ENCODE peak calls at places on chromosome 14, in seven cellular contexts. One of them, this sample, is unnamed.

GRCh38 chr14:102474934-102475333 is 34.6 kb downstream of the ANKRD9 start:
- DNase-seq in ovary: peak; percentile 81
- DNase-seq in suprapubic skin: no peak
- DNase-seq in transverse colon: peak; percentile 47
- DNase-seq in A549: no peak
- DNase-seq in tibial nerve: no peak
- DNase-seq in testis: peak; percentile 82
- DNase-seq in this sample: peak; percentile 95

GRCh38 chr14:34330846-34331245 is 131.2 kb downstream of the SPTSSA start:
- DNase-seq in ovary: no peak
- DNase-seq in suprapubic skin: no peak
- DNase-seq in transverse colon: no peak
- DNase-seq in A549: no peak
- DNase-seq in tibial nerve: no peak
- DNase-seq in testis: no peak
- DNase-seq in this sample: no peak

GRCh38 chr14:34199585-34199984 is 248.7 kb upstream of the EGLN3 start:
- DNase-seq in ovary: no peak
- DNase-seq in suprapubic skin: no peak
- DNase-seq in transverse colon: no peak
- DNase-seq in A549: no peak
- DNase-seq in tibial nerve: no peak
- DNase-seq in testis: no peak
- DNase-seq in this sample: no peak

GRCh38 chr14:42994001-42994736 is 1387.5 kb downstream of the LRFN5 start:
- DNase-seq in ovary: no peak
- DNase-seq in suprapubic skin: no peak
- DNase-seq in transverse colon: no peak
- DNase-seq in A549: peak; percentile 3
- DNase-seq in tibial nerve: no peak
- DNase-seq in testis: no peak
- DNase-seq in this sample: no peak

GRCh38 chr14:80996049-80996901 is 40.9 kb downstream of the TSHR start:
- DNase-seq in ovary: no peak
- DNase-seq in suprapubic skin: no peak
- DNase-seq in transverse colon: peak; percentile 12
- DNase-seq in A549: peak; percentile 65
- DNase-seq in tibial nerve: no peak
- DNase-seq in testis: peak; percentile 53
- DNase-seq in this sample: no peak

GRCh38 chr14:28759056-28759657 is 7.4 kb upstream of the FOXG1 start:
- DNase-seq in ovary: no peak
- DNase-seq in suprapubic skin: no peak
- DNase-seq in transverse colon: no peak
- DNase-seq in A549: no peak
- DNase-seq in tibial nerve: no peak
- DNase-seq in testis: no peak
- DNase-seq in this sample: no peak

GRCh38 chr14:78135450-78135891 is 34.7 kb upstream of the NRXN3 start:
- DNase-seq in ovary: no peak
- DNase-seq in suprapubic skin: no peak
- DNase-seq in transverse colon: no peak
- DNase-seq in A549: peak; percentile 85
- DNase-seq in tibial nerve: no peak
- DNase-seq in testis: no peak
- DNase-seq in this sample: no peak

GRCh38 chr14:35223927-35224326 is 68.3 kb upstream of the PSMA6 start:
- DNase-seq in ovary: no peak
- DNase-seq in suprapubic skin: no peak
- DNase-seq in transverse colon: no peak
- DNase-seq in A549: no peak
- DNase-seq in tibial nerve: no peak
- DNase-seq in testis: no peak
- DNase-seq in this sample: no peak

GRCh38 chr14:105568859-105569766 is 42.7 kb downstream of the TMEM121 start:
- DNase-seq in ovary: no peak
- DNase-seq in suprapubic skin: no peak
- DNase-seq in transverse colon: no peak
- DNase-seq in A549: no peak
- DNase-seq in tibial nerve: no peak
- DNase-seq in testis: no peak
- DNase-seq in this sample: no peak

GRCh38 chr14:89588016-89588415 is 171.0 kb upstream of the FOXN3 start:
- DNase-seq in ovary: no peak
- DNase-seq in suprapubic skin: no peak
- DNase-seq in transverse colon: no peak
- DNase-seq in A549: no peak
- DNase-seq in tibial nerve: no peak
- DNase-seq in testis: no peak
- DNase-seq in this sample: no peak

GRCh38 chr14:33788116-33788515 is 162.8 kb downstream of the EGLN3 start:
- DNase-seq in ovary: no peak
- DNase-seq in suprapubic skin: no peak
- DNase-seq in transverse colon: no peak
- DNase-seq in A549: no peak
- DNase-seq in tibial nerve: no peak
- DNase-seq in testis: no peak
- DNase-seq in this sample: no peak

GRCh38 chr14:83559721-83560120 is 1970.2 kb upstream of the FLRT2 start:
- DNase-seq in ovary: no peak
- DNase-seq in suprapubic skin: no peak
- DNase-seq in transverse colon: no peak
- DNase-seq in A549: no peak
- DNase-seq in tibial nerve: no peak
- DNase-seq in testis: no peak
- DNase-seq in this sample: no peak

GRCh38 chr14:85037411-85037810 is 492.5 kb upstream of the FLRT2 start:
- DNase-seq in ovary: no peak
- DNase-seq in suprapubic skin: no peak
- DNase-seq in transverse colon: no peak
- DNase-seq in A549: no peak
- DNase-seq in tibial nerve: no peak
- DNase-seq in testis: no peak
- DNase-seq in this sample: no peak

GRCh38 chr14:35261774-35262173 is 30.4 kb upstream of the PSMA6 start:
- DNase-seq in ovary: no peak
- DNase-seq in suprapubic skin: no peak
- DNase-seq in transverse colon: no peak
- DNase-seq in A549: no peak
- DNase-seq in tibial nerve: no peak
- DNase-seq in testis: no peak
- DNase-seq in this sample: no peak

GRCh38 chr14:36014236-36014635 is 162.3 kb downstream of the PTCSC3 start:
- DNase-seq in ovary: no peak
- DNase-seq in suprapubic skin: no peak
- DNase-seq in transverse colon: no peak
- DNase-seq in A549: no peak
- DNase-seq in tibial nerve: no peak
- DNase-seq in testis: no peak
- DNase-seq in this sample: no peak

GRCh38 chr14:34851395-34851794 is 23.8 kb downstream of the BAZ1A start:
- DNase-seq in ovary: no peak
- DNase-seq in suprapubic skin: no peak
- DNase-seq in transverse colon: no peak
- DNase-seq in A549: peak; percentile 27
- DNase-seq in tibial nerve: no peak
- DNase-seq in testis: no peak
- DNase-seq in this sample: no peak

GRCh38 chr14:78164226-78164853 is 5.8 kb upstream of the NRXN3 start:
- DNase-seq in ovary: no peak
- DNase-seq in suprapubic skin: no peak
- DNase-seq in transverse colon: peak; percentile 31
- DNase-seq in A549: peak; percentile 60
- DNase-seq in tibial nerve: no peak
- DNase-seq in testis: peak; percentile 65
- DNase-seq in this sample: peak; percentile 28

GRCh38 chr14:51473808-51474207 is 177.9 kb upstream of the FRMD6 start:
- DNase-seq in ovary: no peak
- DNase-seq in suprapubic skin: no peak
- DNase-seq in transverse colon: no peak
- DNase-seq in A549: no peak
- DNase-seq in tibial nerve: no peak
- DNase-seq in testis: no peak
- DNase-seq in this sample: no peak

GRCh38 chr14:96442355-96442754 is 50.4 kb downstream of the AK7 start:
- DNase-seq in ovary: no peak
- DNase-seq in suprapubic skin: no peak
- DNase-seq in transverse colon: no peak
- DNase-seq in A549: no peak
- DNase-seq in tibial nerve: no peak
- DNase-seq in testis: no peak
- DNase-seq in this sample: no peak

GRCh38 chr14:68384335-68384734 is 408.5 kb downstream of the ZFP36L1 start:
- DNase-seq in ovary: no peak
- DNase-seq in suprapubic skin: no peak
- DNase-seq in transverse colon: peak; percentile 37
- DNase-seq in A549: no peak
- DNase-seq in tibial nerve: no peak
- DNase-seq in testis: peak; percentile 31
- DNase-seq in this sample: peak; percentile 57

GRCh38 chr14:68386446-68386845 is 406.4 kb downstream of the ZFP36L1 start:
- DNase-seq in ovary: no peak
- DNase-seq in suprapubic skin: no peak
- DNase-seq in transverse colon: no peak
- DNase-seq in A549: no peak
- DNase-seq in tibial nerve: no peak
- DNase-seq in testis: no peak
- DNase-seq in this sample: no peak

GRCh38 chr14:68384881-68385280 is 408.0 kb downstream of the ZFP36L1 start:
- DNase-seq in ovary: no peak
- DNase-seq in suprapubic skin: no peak
- DNase-seq in transverse colon: no peak
- DNase-seq in A549: no peak
- DNase-seq in tibial nerve: no peak
- DNase-seq in testis: no peak
- DNase-seq in this sample: no peak

GRCh38 chr14:68389973-68390372 is 402.9 kb downstream of the ZFP36L1 start:
- DNase-seq in ovary: no peak
- DNase-seq in suprapubic skin: no peak
- DNase-seq in transverse colon: no peak
- DNase-seq in A549: no peak
- DNase-seq in tibial nerve: no peak
- DNase-seq in testis: no peak
- DNase-seq in this sample: no peak

DNA sequence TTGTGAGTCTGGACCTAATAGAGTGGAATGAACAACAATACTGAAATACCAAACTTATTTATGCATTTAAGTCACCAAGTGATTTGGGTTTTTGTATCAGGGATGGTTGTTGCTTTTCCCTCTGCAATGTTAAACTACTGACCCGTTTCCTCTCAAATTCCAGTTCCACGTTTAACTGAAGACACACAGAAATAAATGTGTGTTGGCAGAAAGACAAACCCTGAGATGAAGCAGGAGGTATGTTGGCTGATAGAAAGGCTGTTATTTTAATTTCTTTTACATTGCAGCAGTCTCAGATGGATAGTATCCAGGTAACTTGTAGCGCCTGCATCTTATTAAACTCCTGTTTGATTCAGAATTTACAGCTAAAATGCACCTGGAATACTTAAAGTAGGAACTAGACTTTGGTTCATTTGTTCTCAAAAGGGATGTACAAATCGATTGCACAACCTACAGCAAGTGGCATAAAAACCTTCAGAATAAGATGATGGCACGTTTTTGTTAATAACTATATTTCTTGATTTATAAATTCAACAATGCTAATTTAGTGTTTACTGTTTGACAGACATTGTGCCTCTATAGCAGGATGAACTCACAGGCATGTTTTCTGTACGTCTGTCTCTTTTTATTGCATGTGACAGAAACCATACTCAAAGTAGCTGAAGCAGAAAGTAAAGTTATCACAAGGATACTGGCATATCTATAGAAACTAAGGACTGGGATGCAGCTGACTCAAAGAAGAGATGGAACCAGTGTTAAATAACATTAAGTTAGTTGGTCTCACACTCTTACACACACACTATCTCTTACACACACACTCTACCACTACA is 405.7 kb downstream of the ZFP36L1 start:
- DNase-seq in ovary: no peak
- DNase-seq in suprapubic skin: no peak
- DNase-seq in transverse colon: no peak
- DNase-seq in A549: no peak
- DNase-seq in tibial nerve: no peak
- DNase-seq in testis: no peak
- DNase-seq in this sample: no peak
- H3K27ac ChIP-seq in ovary: no peak overlapping the region
- H3K27ac ChIP-seq in suprapubic skin: no peak overlapping the region
- H3K27ac ChIP-seq in transverse colon: no peak overlapping the region
- H3K27ac ChIP-seq in A549: no peak overlapping the region
- H3K27ac ChIP-seq in tibial nerve: no peak overlapping the region
- H3K27ac ChIP-seq in testis: no peak overlapping the region
- H3K27ac ChIP-seq in this sample: no peak overlapping the region

DNA sequence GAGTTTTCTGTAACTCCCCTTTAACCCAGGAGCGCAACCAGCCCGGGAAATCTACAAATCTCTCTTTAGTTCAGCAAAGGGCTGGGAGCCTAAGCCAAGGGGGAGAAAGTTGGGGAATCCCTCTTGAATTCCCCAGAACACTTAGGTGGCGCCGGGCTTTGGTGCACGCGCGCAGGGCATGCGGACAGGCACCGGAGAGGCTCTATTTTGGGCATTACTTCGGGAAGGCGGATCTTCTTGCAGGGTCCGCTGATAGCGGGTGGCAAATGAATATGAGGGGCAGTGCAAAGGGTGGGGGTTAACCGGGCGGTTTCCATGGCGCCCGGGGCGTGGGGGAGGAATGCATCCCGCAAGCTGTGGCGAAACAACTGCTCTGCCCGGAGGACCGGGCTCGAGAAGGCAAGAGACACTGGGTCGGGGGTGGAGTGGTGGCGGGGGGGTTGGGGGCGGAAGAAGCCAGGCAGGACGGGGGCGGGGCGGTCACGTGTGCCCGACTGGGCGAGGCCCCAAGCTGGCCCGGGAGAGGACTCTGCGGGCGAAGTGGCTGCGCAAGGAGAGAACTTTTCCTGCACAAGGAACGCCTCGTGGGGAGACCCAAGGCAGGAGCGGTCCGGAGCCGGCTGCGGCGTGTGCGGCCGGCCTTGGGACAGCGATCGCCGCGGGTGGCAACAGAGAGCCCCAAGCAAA is at the start of gene FLVCR2:
- DNase-seq in ovary: peak; percentile 85
- DNase-seq in suprapubic skin: peak; percentile 88
- DNase-seq in transverse colon: peak; percentile 91
- DNase-seq in A549: peak; percentile 81
- DNase-seq in tibial nerve: peak; percentile 76
- DNase-seq in testis: peak; percentile 89
- DNase-seq in this sample: peak; percentile 89
- TF ChIP-seq POLR2A in ovary: no peak
- TF ChIP-seq POLR2A in suprapubic skin: no peak
- TF ChIP-seq POLR2A in transverse colon: peak; percentile 76
- TF ChIP-seq POLR2A in A549: peak; percentile 47
- TF ChIP-seq POLR2A in tibial nerve: peak; percentile 69
- TF ChIP-seq POLR2A in testis: no peak
- TF ChIP-seq POLR2A in this sample: no peak

GRCh38 chr14:22598896-22599244 is 770 bp downstream of the ABHD4 start:
- DNase-seq in ovary: no peak
- DNase-seq in suprapubic skin: no peak
- DNase-seq in transverse colon: peak; percentile 60
- DNase-seq in A549: peak; percentile 81
- DNase-seq in tibial nerve: no peak
- DNase-seq in testis: no peak
- DNase-seq in this sample: peak; percentile 71
- H3K4me1 ChIP-seq in ovary: no peaks in the 10 kb centered on the region
- H3K4me1 ChIP-seq in suprapubic skin: peaks cover 21% of the 10 kb centered on the region
- H3K4me1 ChIP-seq in transverse colon: peaks cover 32% of the 10 kb centered on the region
- H3K4me1 ChIP-seq in A549: peaks cover 54% of the 10 kb centered on the region
- H3K4me1 ChIP-seq in tibial nerve: peaks cover 10% of the 10 kb centered on the region
- H3K4me1 ChIP-seq in testis: peaks cover 13% of the 10 kb centered on the region
- H3K4me1 ChIP-seq in this sample: peaks cover 19% of the 10 kb centered on the region

GRCh38 chr14:64974563-64974962 is 2.4 kb upstream of the RAB15 start:
- DNase-seq in ovary: no peak
- DNase-seq in suprapubic skin: peak; percentile 17
- DNase-seq in transverse colon: no peak
- DNase-seq in A549: no peak
- DNase-seq in tibial nerve: no peak
- DNase-seq in testis: no peak
- DNase-seq in this sample: no peak
- H3K27ac ChIP-seq in ovary: no peak overlapping the region
- H3K27ac ChIP-seq in suprapubic skin: no peak overlapping the region
- H3K27ac ChIP-seq in transverse colon: no peak overlapping the region
- H3K27ac ChIP-seq in A549: no peak overlapping the region
- H3K27ac ChIP-seq in tibial nerve: no peak overlapping the region
- H3K27ac ChIP-seq in testis: no peak overlapping the region
- H3K27ac ChIP-seq in this sample: no peak overlapping the region